ENCODE peak calls at places on chromosomes 6 and 20, in four cellular contexts. C is K562, Q is HepG2, G is GM12878. A is an unnamed sample.

GRCh38 chr6:107731422-107732319 is 92.4 kb downstream of the SCML4 start:
- DNase-seq in Q (no peak), G (no peak), C (no peak), A (no peak)

GRCh38 chr6:85866758-85867401 is 224.2 kb upstream of the SYNCRIP start:
- DNase-seq in C (no peak), Q (no peak), G (no peak), A (no peak)

GRCh38 chr6:107488875-107489635 is 862 bp upstream of the SOBP start:
- DNase-seq in Q (peak; percentile 44), C (peak; percentile 31), G (no peak), A (peak; percentile 42)

GRCh38 chr6:10014561-10014960 is 400.3 kb downstream of the TFAP2A start:
- DNase-seq in G (no peak), C (no peak), Q (no peak), A (no peak)

GRCh38 chr6:36386495-36387439 is 702 bp downstream of the ETV7 start:
- DNase-seq in C (no peak), Q (no peak), G (no peak), A (peak; percentile 74)

GRCh38 chr20:33676121-33676520 is 1.9 kb upstream of the NECAB3 start:
- DNase-seq in Q (no peak), C (no peak), G (no peak), A (no peak)

GRCh38 chr6:105994522-105995402 is 91.4 kb upstream of the PRDM1 start:
- DNase-seq in C (no peak), Q (no peak), G (no peak), A (peak; percentile 34)

GRCh38 chr6:122904166-122904565 is 91.9 kb upstream of the CLVS2 start:
- DNase-seq in Q (no peak), C (no peak), G (no peak), A (no peak)

GRCh38 chr20:35039146-35039545 is 53.5 kb downstream of the TRPC4AP start:
- DNase-seq in G (no peak), Q (no peak), C (no peak), A (no peak)

GRCh38 chr6:42400886-42401604 is 50.7 kb downstream of the TRERF1 start:
- DNase-seq in C (no peak), G (no peak), Q (no peak), A (no peak)

GRCh38 chr6:100924574-100924973 is 43.4 kb upstream of the ASCC3 start:
- DNase-seq in C (no peak), Q (no peak), G (no peak), A (no peak)

GRCh38 chr6:32461493-32461892 is 21.8 kb downstream of the HLA-DRA start:
- DNase-seq in G (no peak), Q (no peak), C (no peak), A (no peak)

GRCh38 chr6:15550724-15551123 is 112.1 kb downstream of the DTNBP1 start:
- DNase-seq in C (no peak), Q (no peak), G (no peak), A (no peak)

GRCh38 chr20:53655909-53656652 is 62.4 kb upstream of the ZNF217 start:
- DNase-seq in G (no peak), Q (no peak), C (no peak), A (no peak)

GRCh38 chr6:144548525-144548924 is 263.4 kb downstream of the UTRN start:
- DNase-seq in C (no peak), Q (no peak), G (no peak), A (no peak)

GRCh38 chr20:57651977-57652864 is 32.0 kb upstream of the ZBP1 start:
- DNase-seq in Q (no peak), C (no peak), G (no peak), A (no peak)

GRCh38 chr20:2133318-2134183 is 31.9 kb downstream of the STK35 start:
- DNase-seq in C (no peak), Q (no peak), G (peak; percentile 16), A (no peak)

GRCh38 chr6:75946146-75946831 is 126.2 kb downstream of the IMPG1 start:
- DNase-seq in Q (peak; percentile 26), G (peak; percentile 19), C (no peak), A (no peak)

GRCh38 chr6:36491378-36491965 is 48.7 kb downstream of the KCTD20 start:
- DNase-seq in Q (peak; percentile 80), G (no peak), C (no peak), A (no peak)

GRCh38 chr20:48695255-48695654 is 132.5 kb downstream of the PREX1 start:
- DNase-seq in G (no peak), C (no peak), Q (no peak), A (no peak)

GRCh38 chr20:49858076-49858565 is 45.5 kb downstream of the SLC9A8 start:
- DNase-seq in Q (no peak), G (no peak), C (no peak), A (no peak)

GRCh38 chr6:46790359-46790874 is 2.8 kb upstream of the MEP1A start:
- DNase-seq in Q (no peak), C (no peak), G (no peak), A (no peak)

GRCh38 chr6:16217156-16217721 is 21.1 kb upstream of the GMPR start:
- DNase-seq in Q (no peak), C (no peak), G (no peak), A (no peak)

GRCh38 chr6:166105341-166106075 is 62.1 kb downstream of the TBXT start:
- DNase-seq in G (no peak), Q (no peak), C (no peak), A (no peak)

GRCh38 chr20:4161447-4162251 is 146.3 kb upstream of the RNF24 start:
- DNase-seq in C (no peak), Q (peak; percentile 25), G (peak; percentile 19), A (no peak)

GRCh38 chr6:141451508-141452353 is 681.0 kb upstream of the GJE1 start:
- DNase-seq in C (no peak), G (no peak), Q (no peak), A (peak; percentile 50)

GRCh38 chr6:32761084-32761483 is 2.2 kb downstream of the HLA-DQB2 start:
- DNase-seq in C (no peak), G (no peak), Q (no peak), A (no peak)

GRCh38 chr6:148064406-148065134 is 278.1 kb upstream of the SASH1 start:
- DNase-seq in C (no peak), G (no peak), Q (no peak), A (peak; percentile 90)

GRCh38 chr6:116779569-116780164 is 14.1 kb upstream of the FAM162B start:
- DNase-seq in G (no peak), Q (peak; percentile 58), C (peak; percentile 11), A (peak; percentile 36)

GRCh38 chr6:30722280-30723112 is 2.3 kb downstream of the TUBB start:
- DNase-seq in C (peak; percentile 72), G (no peak), Q (peak; percentile 82), A (peak; percentile 82)

GRCh38 chr6:149363154-149363553 is 36.9 kb upstream of the SUMO4 start:
- DNase-seq in G (no peak), C (no peak), Q (no peak), A (no peak)

DNA sequence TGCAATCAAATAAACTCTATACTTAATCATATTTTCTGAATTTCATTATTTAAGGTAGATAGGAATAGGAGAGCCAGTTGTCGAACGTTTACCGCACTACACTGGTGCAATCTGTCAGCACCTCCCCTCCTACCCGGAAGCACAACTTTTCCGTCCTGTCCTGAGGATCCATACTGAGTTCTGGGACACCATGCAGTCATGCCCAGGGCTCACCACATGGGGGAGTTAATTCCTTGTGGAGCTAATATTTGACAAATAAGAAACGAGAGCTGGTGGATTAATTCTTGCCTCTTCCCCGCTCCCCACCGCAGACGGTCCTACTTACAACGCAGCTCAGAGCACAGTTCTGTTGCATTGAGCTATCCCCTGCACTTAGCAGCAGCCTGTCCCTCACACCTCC is 107.7 kb upstream of the RALGAPA2 start:
- DNase-seq in Q (peak; percentile 68), C (peak; percentile 59), G (no peak), A (peak; percentile 40)
- TF ChIP-seq MYC in Q (no peak), C (no peak), G (no peak), A (no peak)

GRCh38 chr20:62889871-62890270 is 28.2 kb upstream of the TCFL5 start:
- DNase-seq in C (no peak), Q (no peak), G (no peak), A (no peak)

GRCh38 chr20:62890444-62890843 is 28.8 kb upstream of the TCFL5 start:
- DNase-seq in C (no peak), G (no peak), Q (no peak), A (no peak)

GRCh38 chr20:62889411-62889810 is 27.8 kb upstream of the TCFL5 start:
- DNase-seq in Q (no peak), C (no peak), G (no peak), A (no peak)

GRCh38 chr20:62892348-62893304 is 31.0 kb upstream of the TCFL5 start:
- DNase-seq in C (no peak), Q (no peak), G (no peak), A (no peak)

DNA sequence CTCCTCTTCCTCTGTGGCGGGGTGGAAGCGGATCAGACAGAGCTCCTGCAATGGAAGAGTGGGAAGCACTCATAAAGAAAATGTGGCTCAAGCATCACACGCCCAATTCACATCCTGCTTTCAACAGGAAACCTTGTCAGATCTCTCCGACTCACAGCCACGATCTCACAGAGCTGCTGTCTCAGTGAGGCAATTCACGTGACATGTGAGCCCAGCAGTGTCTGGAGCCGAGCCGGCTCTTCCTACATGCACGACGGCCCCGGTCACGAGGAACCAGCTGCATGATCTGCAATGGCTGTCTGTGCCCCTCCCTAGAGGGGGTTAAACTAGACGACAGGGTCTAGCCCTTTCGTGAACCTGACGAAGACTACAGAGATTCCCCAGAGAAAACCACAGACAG is 29.5 kb upstream of the TCFL5 start:
- DNase-seq in G (no peak), C (no peak), Q (no peak), A (no peak)
- H3K36me3 ChIP-seq in G (peaks cover 35% of the 10 kb centered on the region), C (peaks cover 99% of the 10 kb centered on the region), Q (peaks cover 53% of the 10 kb centered on the region), A (peaks cover 35% of the 10 kb centered on the region)

DNA sequence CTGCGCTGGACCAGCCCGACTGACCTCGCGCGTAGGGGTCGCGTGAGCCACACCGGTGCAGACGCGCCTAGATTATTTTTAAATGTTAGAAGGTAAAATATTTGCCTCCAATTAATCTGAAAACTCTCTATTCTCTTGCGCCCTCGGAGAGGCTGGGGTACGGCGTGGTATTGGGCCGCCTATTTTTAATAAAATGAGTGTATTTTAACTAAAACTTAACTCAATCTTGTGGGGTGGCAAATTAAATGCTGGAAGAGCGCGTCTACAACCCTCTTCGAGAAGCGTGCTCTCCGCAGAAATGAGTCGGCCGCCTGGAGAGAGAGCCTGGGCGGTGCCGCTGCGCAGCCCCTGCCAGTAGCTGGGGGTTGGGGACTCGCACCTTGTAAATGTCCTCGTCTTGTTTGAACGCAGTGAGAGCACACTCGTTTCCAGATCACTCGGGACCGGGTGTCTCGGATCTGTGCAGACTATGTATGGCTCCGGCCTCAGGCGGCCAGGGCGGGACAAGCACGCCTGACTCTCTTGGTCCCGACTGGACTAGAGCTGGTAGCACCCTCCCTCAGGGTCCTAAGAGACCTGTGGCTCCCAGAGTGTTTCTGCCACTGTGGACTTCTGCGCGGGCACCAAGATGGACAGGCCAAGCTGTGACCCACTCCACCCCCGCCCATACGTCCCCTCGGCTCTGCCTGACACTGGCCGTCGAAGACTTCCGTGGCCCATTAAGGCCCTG is 2.0 kb upstream of the MAFB start:
- DNase-seq in Q (no peak), C (no peak), G (no peak), A (no peak)
- TF ChIP-seq EZH2 in Q (no peak), C (no peak), G (no peak), A (peak; percentile 14)

DNA sequence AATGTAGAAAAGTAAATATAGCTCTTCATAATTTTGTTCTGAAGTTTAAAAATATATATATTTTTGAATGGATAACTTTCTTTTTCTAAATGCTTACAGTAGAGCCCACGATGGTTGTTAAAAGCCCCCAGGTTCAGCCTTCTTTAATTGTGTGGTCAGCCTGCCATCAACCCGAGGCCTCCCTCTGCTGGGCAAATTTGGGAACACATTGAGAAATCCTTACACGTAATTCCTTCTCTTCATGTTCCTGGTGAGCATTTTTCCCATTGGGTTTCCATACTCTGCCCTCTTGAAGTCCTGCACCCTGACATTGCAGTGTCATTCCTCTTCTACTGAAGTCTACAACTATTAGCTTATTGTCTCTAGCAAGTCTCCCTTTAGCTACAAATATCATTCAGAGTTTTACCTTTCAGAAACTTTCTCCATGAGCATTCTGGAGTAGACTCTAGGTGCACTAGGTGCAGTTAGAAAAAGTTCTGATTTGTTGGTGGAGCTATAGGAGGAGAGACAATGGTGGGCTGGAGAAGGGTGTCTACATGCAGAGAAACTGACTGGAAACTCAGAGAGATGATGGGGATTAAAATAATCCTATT is 40.6 kb downstream of the TRIM38 start:
- DNase-seq in Q (peak; percentile 63), G (no peak), C (peak; percentile 81), A (peak; percentile 74)
- TF ChIP-seq MYC in Q (no peak), G (no peak), C (peak; percentile 28), A (no peak)

A was measured in endothelial cell of umbilical vein.